ENCODE peak calls at places on chromosome 12, in four cellular contexts. One of them, this sample, is unnamed.

GRCh38 chr12:3244219-3244750 is 167.1 kb downstream of the TSPAN9 start:
- DNase-seq in GM12878: no peak
- DNase-seq in HepG2: no peak
- DNase-seq in H1: no peak
- DNase-seq in this sample: no peak

GRCh38 chr12:81128930-81129554 is 51.2 kb downstream of the ACSS3 start:
- DNase-seq in GM12878: peak
- DNase-seq in HepG2: peak
- DNase-seq in H1: no peak
- DNase-seq in this sample: peak

GRCh38 chr12:15788266-15789214 is 648 bp downstream of the EPS8 start:
- DNase-seq in GM12878: peak
- DNase-seq in HepG2: peak
- DNase-seq in H1: no peak
- DNase-seq in this sample: peak

GRCh38 chr12:106110626-106111300 is 28.0 kb downstream of the NUAK1 start:
- DNase-seq in GM12878: no peak
- DNase-seq in HepG2: no peak
- DNase-seq in H1: no peak
- DNase-seq in this sample: no peak

GRCh38 chr12:109753054-109753401 is 39.4 kb downstream of the FAM222A start:
- DNase-seq in GM12878: no peak
- DNase-seq in HepG2: no peak
- DNase-seq in H1: no peak
- DNase-seq in this sample: peak

GRCh38 chr12:121590476-121591143 is 9.8 kb upstream of the KDM2B start:
- DNase-seq in GM12878: peak
- DNase-seq in HepG2: peak
- DNase-seq in H1: no peak
- DNase-seq in this sample: no peak

GRCh38 chr12:51424662-51425539 is at the start of gene SLC4A8:
- DNase-seq in GM12878: no peak
- DNase-seq in HepG2: peak
- DNase-seq in H1: peak
- DNase-seq in this sample: peak

GRCh38 chr12:21940972-21941521 is at the start of gene ABCC9:
- DNase-seq in GM12878: no peak
- DNase-seq in HepG2: no peak
- DNase-seq in H1: no peak
- DNase-seq in this sample: peak

GRCh38 chr12:118727967-118728366 is 253.4 kb upstream of the SRRM4 start:
- DNase-seq in GM12878: no peak
- DNase-seq in HepG2: no peak
- DNase-seq in H1: no peak
- DNase-seq in this sample: no peak

GRCh38 chr12:51653431-51653830 is 62.4 kb downstream of the SCN8A start:
- DNase-seq in GM12878: no peak
- DNase-seq in HepG2: no peak
- DNase-seq in H1: no peak
- DNase-seq in this sample: no peak

GRCh38 chr12:109624467-109624866 is 50.9 kb downstream of the MVK start:
- DNase-seq in GM12878: no peak
- DNase-seq in HepG2: no peak
- DNase-seq in H1: no peak
- DNase-seq in this sample: no peak

GRCh38 chr12:23887055-23887835 is 62.2 kb downstream of the SOX5 start:
- DNase-seq in GM12878: no peak
- DNase-seq in HepG2: no peak
- DNase-seq in H1: no peak
- DNase-seq in this sample: no peak

GRCh38 chr12:38905480-38906351 is at the start of gene CPNE8:
- DNase-seq in GM12878: peak
- DNase-seq in HepG2: no peak
- DNase-seq in H1: no peak
- DNase-seq in this sample: peak

GRCh38 chr12:34394211-34395055 is 372.1 kb downstream of the ALG10 start:
- DNase-seq in GM12878: no peak
- DNase-seq in HepG2: no peak
- DNase-seq in H1: no peak
- DNase-seq in this sample: no peak

GRCh38 chr12:116133149-116133548 is 144.3 kb downstream of the MED13L start:
- DNase-seq in GM12878: no peak
- DNase-seq in HepG2: peak
- DNase-seq in H1: no peak
- DNase-seq in this sample: no peak

GRCh38 chr12:106137456-106138278 is 1.1 kb downstream of the NUAK1 start:
- DNase-seq in GM12878: no peak
- DNase-seq in HepG2: no peak
- DNase-seq in H1: no peak
- DNase-seq in this sample: no peak

GRCh38 chr12:42507031-42507430 is 82.5 kb downstream of the PRICKLE1 start:
- DNase-seq in GM12878: no peak
- DNase-seq in HepG2: no peak
- DNase-seq in H1: no peak
- DNase-seq in this sample: no peak

GRCh38 chr12:2291182-2291832 is 238.5 kb downstream of the CACNA1C start:
- DNase-seq in GM12878: no peak
- DNase-seq in HepG2: peak
- DNase-seq in H1: no peak
- DNase-seq in this sample: peak

GRCh38 chr12:14776236-14776959 is 26.9 kb downstream of the WBP11 start:
- DNase-seq in GM12878: no peak
- DNase-seq in HepG2: no peak
- DNase-seq in H1: no peak
- DNase-seq in this sample: no peak

GRCh38 chr12:114408415-114408814 is 2.5 kb upstream of the TBX5 start:
- DNase-seq in GM12878: no peak
- DNase-seq in HepG2: no peak
- DNase-seq in H1: no peak
- DNase-seq in this sample: no peak

GRCh38 chr12:100534625-100535227 is 38.8 kb upstream of the GAS2L3 start:
- DNase-seq in GM12878: no peak
- DNase-seq in HepG2: no peak
- DNase-seq in H1: no peak
- DNase-seq in this sample: no peak

GRCh38 chr12:33440477-33440876 is 858 bp upstream of the SYT10 start:
- DNase-seq in GM12878: no peak
- DNase-seq in HepG2: no peak
- DNase-seq in H1: no peak
- DNase-seq in this sample: no peak

GRCh38 chr12:67394600-67394999 is 125.4 kb downstream of the CAND1 start:
- DNase-seq in GM12878: no peak
- DNase-seq in HepG2: no peak
- DNase-seq in H1: no peak
- DNase-seq in this sample: no peak

GRCh38 chr12:64931981-64932380 is 107.5 kb downstream of the TBC1D30 start:
- DNase-seq in GM12878: no peak
- DNase-seq in HepG2: no peak
- DNase-seq in H1: no peak
- DNase-seq in this sample: no peak

GRCh38 chr12:10364839-10365681 is 24.8 kb downstream of the KLRK1 start:
- DNase-seq in GM12878: peak
- DNase-seq in HepG2: peak
- DNase-seq in H1: no peak
- DNase-seq in this sample: no peak

GRCh38 chr12:29545102-29545467 is 47.6 kb upstream of the OVCH1 start:
- DNase-seq in GM12878: no peak
- DNase-seq in HepG2: no peak
- DNase-seq in H1: no peak
- DNase-seq in this sample: no peak

GRCh38 chr12:27123642-27124041 is 41.3 kb upstream of the C12orf71 start:
- DNase-seq in GM12878: no peak
- DNase-seq in HepG2: peak
- DNase-seq in H1: no peak
- DNase-seq in this sample: no peak

DNA sequence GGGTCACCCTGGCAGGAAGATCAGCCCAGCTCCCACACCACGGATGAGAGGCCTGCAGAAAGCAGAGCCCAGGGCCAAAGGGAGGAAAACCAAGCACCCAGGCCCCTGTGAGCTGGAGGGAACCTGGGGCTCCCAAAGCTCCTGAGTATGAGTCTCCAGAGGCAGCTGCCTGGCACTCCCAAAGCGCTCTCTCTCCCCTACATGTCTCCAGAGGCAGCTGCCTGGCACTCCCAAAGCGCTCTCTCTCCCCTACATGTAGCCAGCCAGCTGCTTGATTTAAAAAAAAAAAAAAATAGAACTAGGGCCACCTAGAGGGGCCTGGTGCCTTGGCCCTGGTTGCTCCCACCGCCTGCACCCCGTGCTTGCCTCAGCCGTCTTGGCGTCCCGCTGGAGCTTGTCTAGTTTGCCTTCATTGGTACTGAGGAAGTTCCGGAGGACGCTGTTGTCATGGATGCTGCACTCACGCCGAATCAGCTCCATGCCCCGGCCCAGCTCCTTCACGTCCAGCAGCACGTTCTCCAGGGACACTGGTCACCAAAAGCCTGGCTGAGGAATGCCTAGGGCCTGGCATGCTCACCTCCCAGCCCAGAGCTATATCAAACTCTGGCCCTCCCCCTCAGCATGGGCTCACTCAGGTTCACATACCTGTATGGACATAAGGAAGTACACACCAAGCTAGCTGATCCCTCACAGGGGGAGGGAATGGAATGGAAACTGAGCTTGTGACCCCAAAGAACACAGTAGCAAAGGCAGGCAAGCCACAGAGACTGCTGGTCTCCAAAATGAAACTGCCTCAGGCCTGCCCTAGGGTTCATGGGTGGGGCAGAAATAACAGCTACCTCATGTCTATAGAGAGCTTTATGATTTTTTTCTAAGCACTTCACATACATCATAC is 24.7 kb downstream of the PRPF40B start:
- DNase-seq in GM12878: no peak
- DNase-seq in HepG2: no peak
- DNase-seq in H1: no peak
- DNase-seq in this sample: no peak
- TF ChIP-seq USF2 in GM12878: no peak
- TF ChIP-seq USF2 in HepG2: no peak
- TF ChIP-seq USF2 in H1: no peak
- TF ChIP-seq USF2 in this sample: no peak

GRCh38 chr12:122983789-122984515 is 3.5 kb downstream of the ARL6IP4 start:
- DNase-seq in GM12878: no peak
- DNase-seq in HepG2: peak
- DNase-seq in H1: no peak
- DNase-seq in this sample: no peak

GRCh38 chr12:122981587-122982493 is 1.4 kb downstream of the ARL6IP4 start:
- DNase-seq in GM12878: no peak
- DNase-seq in HepG2: no peak
- DNase-seq in H1: no peak
- DNase-seq in this sample: no peak

GRCh38 chr12:122982494-122982850 is 2.0 kb downstream of the ARL6IP4 start:
- DNase-seq in GM12878: no peak
- DNase-seq in HepG2: no peak
- DNase-seq in H1: no peak
- DNase-seq in this sample: no peak

GRCh38 chr12:122984612-122985358 is 4.3 kb downstream of the ARL6IP4 start:
- DNase-seq in GM12878: no peak
- DNase-seq in HepG2: peak
- DNase-seq in H1: no peak
- DNase-seq in this sample: no peak

GRCh38 chr12:122982963-122983788 is 2.7 kb downstream of the ARL6IP4 start:
- DNase-seq in GM12878: no peak
- DNase-seq in HepG2: no peak
- DNase-seq in H1: no peak
- DNase-seq in this sample: no peak
- TF ChIP-seq SP1 in GM12878: no peak
- TF ChIP-seq SP1 in HepG2: no peak
- TF ChIP-seq SP1 in H1: no peak
- TF ChIP-seq SP1 in this sample: no peak

GRCh38 chr12:104059963-104060362 is 4.4 kb upstream of the HCFC2 start:
- DNase-seq in GM12878: no peak
- DNase-seq in HepG2: no peak
- DNase-seq in H1: no peak
- DNase-seq in this sample: no peak

GRCh38 chr12:104063712-104064030 is 660 bp upstream of the HCFC2 start:
- DNase-seq in GM12878: peak
- DNase-seq in HepG2: no peak
- DNase-seq in H1: no peak
- DNase-seq in this sample: no peak

GRCh38 chr12:104058796-104059195 is 5.5 kb upstream of the HCFC2 start:
- DNase-seq in GM12878: no peak
- DNase-seq in HepG2: no peak
- DNase-seq in H1: no peak
- DNase-seq in this sample: no peak

GRCh38 chr12:104057771-104058197 is 6.5 kb upstream of the HCFC2 start:
- DNase-seq in GM12878: no peak
- DNase-seq in HepG2: no peak
- DNase-seq in H1: no peak
- DNase-seq in this sample: no peak

DNA sequence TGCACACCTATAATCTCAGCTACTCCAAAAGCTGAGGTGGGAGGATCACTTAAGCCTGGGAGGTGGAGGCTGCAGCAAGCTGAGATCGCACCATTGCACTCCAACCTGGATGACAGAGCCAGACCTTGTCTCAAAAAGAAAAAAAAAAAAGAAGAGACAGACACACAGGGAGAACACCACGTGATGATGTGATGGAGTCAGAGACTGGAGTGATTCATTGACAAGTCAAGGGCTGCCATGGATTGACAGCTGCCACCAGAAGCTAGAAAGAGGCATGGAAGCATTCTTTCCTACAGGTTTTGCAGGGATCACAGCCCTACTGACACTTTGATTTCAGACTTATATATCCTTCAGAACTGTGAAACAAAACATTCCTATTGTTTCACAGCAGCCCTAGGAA is 3.5 kb upstream of the HCFC2 start:
- DNase-seq in GM12878: no peak
- DNase-seq in HepG2: no peak
- DNase-seq in H1: no peak
- DNase-seq in this sample: no peak
- TF ChIP-seq USF2 in GM12878: no peak
- TF ChIP-seq USF2 in HepG2: no peak
- TF ChIP-seq USF2 in H1: no peak
- TF ChIP-seq USF2 in this sample: no peak

GRCh38 chr12:124568431-124569374 is 1.3 kb upstream of the NCOR2 start:
- DNase-seq in GM12878: peak
- DNase-seq in HepG2: no peak
- DNase-seq in H1: peak
- DNase-seq in this sample: peak

GRCh38 chr12:124567673-124568373 is 411 bp upstream of the NCOR2 start:
- DNase-seq in GM12878: no peak
- DNase-seq in HepG2: peak
- DNase-seq in H1: no peak
- DNase-seq in this sample: peak

GRCh38 chr12:124566181-124567034 is 1.0 kb downstream of the NCOR2 start:
- DNase-seq in GM12878: no peak
- DNase-seq in HepG2: peak
- DNase-seq in H1: no peak
- DNase-seq in this sample: peak

GRCh38 chr12:124565656-124566180 is 1.7 kb downstream of the NCOR2 start:
- DNase-seq in GM12878: no peak
- DNase-seq in HepG2: peak
- DNase-seq in H1: no peak
- DNase-seq in this sample: peak

GRCh38 chr12:124567035-124567672 is at the start of gene NCOR2:
- DNase-seq in GM12878: no peak
- DNase-seq in HepG2: no peak
- DNase-seq in H1: no peak
- DNase-seq in this sample: no peak
- TF ChIP-seq SP1 in GM12878: no peak
- TF ChIP-seq SP1 in HepG2: no peak
- TF ChIP-seq SP1 in H1: no peak
- TF ChIP-seq SP1 in this sample: no peak

This sample was measured in WTC11.